ENCODE peak calls at places on chromosomes 5 and 9, in four cellular contexts. One of them, this sample, is unnamed.

GRCh38 chr9:107488400-107489143 is 997 bp downstream of the KLF4 start:
- DNase-seq in nephron progenitor cell: peak
- DNase-seq in GM18507: no peak
- DNase-seq in GF-D8: no peak
- DNase-seq in this sample: no peak

GRCh38 chr5:68661237-68661636 is 432.6 kb upstream of the SLC30A5 start:
- DNase-seq in nephron progenitor cell: no peak
- DNase-seq in GM18507: peak
- DNase-seq in GF-D8: no peak
- DNase-seq in this sample: no peak

GRCh38 chr5:111735829-111736228 is 21.2 kb downstream of the NREP start:
- DNase-seq in nephron progenitor cell: no peak
- DNase-seq in GM18507: no peak
- DNase-seq in GF-D8: no peak
- DNase-seq in this sample: no peak

GRCh38 chr5:149063017-149063687 is at the start of gene SH3TC2:
- DNase-seq in nephron progenitor cell: peak
- DNase-seq in GM18507: no peak
- DNase-seq in GF-D8: no peak
- DNase-seq in this sample: no peak

GRCh38 chr9:87498046-87498815 is 564 bp downstream of the DAPK1 start:
- DNase-seq in nephron progenitor cell: peak
- DNase-seq in GM18507: no peak
- DNase-seq in GF-D8: no peak
- DNase-seq in this sample: no peak

GRCh38 chr5:122507581-122507980 is 195.5 kb downstream of the SNCAIP start:
- DNase-seq in nephron progenitor cell: no peak
- DNase-seq in GM18507: no peak
- DNase-seq in GF-D8: no peak
- DNase-seq in this sample: no peak

GRCh38 chr9:108469654-108470053 is 386.1 kb downstream of the ACTL7B start:
- DNase-seq in nephron progenitor cell: no peak
- DNase-seq in GM18507: no peak
- DNase-seq in GF-D8: no peak
- DNase-seq in this sample: no peak

GRCh38 chr5:91020065-91020800 is 362.9 kb downstream of the ARRDC3 start:
- DNase-seq in nephron progenitor cell: no peak
- DNase-seq in GM18507: no peak
- DNase-seq in GF-D8: no peak
- DNase-seq in this sample: no peak

GRCh38 chr5:30849801-30850370 is 343.6 kb upstream of the CDH6 start:
- DNase-seq in nephron progenitor cell: peak
- DNase-seq in GM18507: no peak
- DNase-seq in GF-D8: no peak
- DNase-seq in this sample: no peak

GRCh38 chr5:154179846-154180710 is 10.5 kb upstream of the GALNT10 start:
- DNase-seq in nephron progenitor cell: peak
- DNase-seq in GM18507: peak
- DNase-seq in GF-D8: peak
- DNase-seq in this sample: no peak

GRCh38 chr5:35233601-35234000 is 3.3 kb upstream of the PRLR start:
- DNase-seq in nephron progenitor cell: no peak
- DNase-seq in GM18507: no peak
- DNase-seq in GF-D8: no peak
- DNase-seq in this sample: no peak

GRCh38 chr5:149581192-149581861 is at the start of gene ARHGEF37:
- DNase-seq in nephron progenitor cell: peak
- DNase-seq in GM18507: no peak
- DNase-seq in GF-D8: no peak
- DNase-seq in this sample: no peak

GRCh38 chr5:68406767-68407232 is 191.2 kb downstream of the PIK3R1 start:
- DNase-seq in nephron progenitor cell: no peak
- DNase-seq in GM18507: peak
- DNase-seq in GF-D8: no peak
- DNase-seq in this sample: peak

GRCh38 chr9:33453999-33454660 is 6.7 kb upstream of the AQP3 start:
- DNase-seq in nephron progenitor cell: no peak
- DNase-seq in GM18507: no peak
- DNase-seq in GF-D8: no peak
- DNase-seq in this sample: no peak

GRCh38 chr5:15500326-15500958 is 462 bp downstream of the FBXL7 start:
- DNase-seq in nephron progenitor cell: peak
- DNase-seq in GM18507: no peak
- DNase-seq in GF-D8: no peak
- DNase-seq in this sample: no peak

GRCh38 chr9:130214921-130215320 is 42.7 kb downstream of the NCS1 start:
- DNase-seq in nephron progenitor cell: no peak
- DNase-seq in GM18507: no peak
- DNase-seq in GF-D8: no peak
- DNase-seq in this sample: no peak

GRCh38 chr5:147481376-147481775 is 28.5 kb downstream of the DPYSL3 start:
- DNase-seq in nephron progenitor cell: no peak
- DNase-seq in GM18507: no peak
- DNase-seq in GF-D8: no peak
- DNase-seq in this sample: no peak

GRCh38 chr9:136595245-136596218 is 49.7 kb upstream of the NOTCH1 start:
- DNase-seq in nephron progenitor cell: no peak
- DNase-seq in GM18507: no peak
- DNase-seq in GF-D8: no peak
- DNase-seq in this sample: no peak

GRCh38 chr5:61162832-61163567 is 732 bp upstream of the SMIM15 start:
- DNase-seq in nephron progenitor cell: no peak
- DNase-seq in GM18507: no peak
- DNase-seq in GF-D8: no peak
- DNase-seq in this sample: no peak

GRCh38 chr5:14706615-14707021 is 42.1 kb downstream of the OTULIN start:
- DNase-seq in nephron progenitor cell: no peak
- DNase-seq in GM18507: no peak
- DNase-seq in GF-D8: no peak
- DNase-seq in this sample: no peak

GRCh38 chr9:2289234-2289755 is 274.1 kb downstream of the SMARCA2 start:
- DNase-seq in nephron progenitor cell: no peak
- DNase-seq in GM18507: no peak
- DNase-seq in GF-D8: no peak
- DNase-seq in this sample: no peak

GRCh38 chr9:124006448-124007156 is 5.0 kb upstream of the LHX2 start:
- DNase-seq in nephron progenitor cell: no peak
- DNase-seq in GM18507: no peak
- DNase-seq in GF-D8: peak
- DNase-seq in this sample: no peak

GRCh38 chr5:134510970-134511795 is 14.3 kb upstream of the JADE2 start:
- DNase-seq in nephron progenitor cell: no peak
- DNase-seq in GM18507: no peak
- DNase-seq in GF-D8: no peak
- DNase-seq in this sample: no peak

GRCh38 chr5:106374956-106375355 is 1295.8 kb downstream of the EFNA5 start:
- DNase-seq in nephron progenitor cell: no peak
- DNase-seq in GM18507: no peak
- DNase-seq in GF-D8: no peak
- DNase-seq in this sample: no peak

GRCh38 chr9:98785333-98785933 is 10.9 kb downstream of the ANKS6 start:
- DNase-seq in nephron progenitor cell: no peak
- DNase-seq in GM18507: no peak
- DNase-seq in GF-D8: no peak
- DNase-seq in this sample: no peak

GRCh38 chr9:86977205-86977835 is 30.0 kb upstream of the GAS1 start:
- DNase-seq in nephron progenitor cell: no peak
- DNase-seq in GM18507: no peak
- DNase-seq in GF-D8: no peak
- DNase-seq in this sample: no peak

GRCh38 chr9:77011973-77012817 is 7.3 kb upstream of the FOXB2 start:
- DNase-seq in nephron progenitor cell: peak
- DNase-seq in GM18507: peak
- DNase-seq in GF-D8: no peak
- DNase-seq in this sample: no peak

GRCh38 chr5:100828756-100829342 is 74.2 kb downstream of the ST8SIA4 start:
- DNase-seq in nephron progenitor cell: no peak
- DNase-seq in GM18507: no peak
- DNase-seq in GF-D8: no peak
- DNase-seq in this sample: no peak

GRCh38 chr9:20570086-20570485 is 52.2 kb downstream of the MLLT3 start:
- DNase-seq in nephron progenitor cell: no peak
- DNase-seq in GM18507: no peak
- DNase-seq in GF-D8: no peak
- DNase-seq in this sample: no peak

GRCh38 chr5:160787247-160787646 is 64.8 kb downstream of the ATP10B start:
- DNase-seq in nephron progenitor cell: peak
- DNase-seq in GM18507: no peak
- DNase-seq in GF-D8: no peak
- DNase-seq in this sample: no peak

GRCh38 chr5:176675676-176676360 is 28.5 kb downstream of the TSPAN17 start:
- DNase-seq in nephron progenitor cell: peak
- DNase-seq in GM18507: no peak
- DNase-seq in GF-D8: no peak
- DNase-seq in this sample: no peak

GRCh38 chr9:127426756-127427155 is 2.6 kb downstream of the ZNF79 start:
- DNase-seq in nephron progenitor cell: no peak
- DNase-seq in GM18507: no peak
- DNase-seq in GF-D8: no peak
- DNase-seq in this sample: no peak

GRCh38 chr9:117772960-117773359 is 68.8 kb downstream of the TLR4 start:
- DNase-seq in nephron progenitor cell: no peak
- DNase-seq in GM18507: no peak
- DNase-seq in GF-D8: no peak
- DNase-seq in this sample: no peak